ENCODE peak calls at places on chromosomes 13 and 19, in nine cellular contexts. I is CD8-positive, alpha-beta T cell; S is stomach; R is brain microvascular endothelial cell; J is cardiac muscle cell; Q is K562; H is SJSA1; U is substantia nigra; C is uterus. V is an unnamed sample.

GRCh38 chr13:23899555-23899954 is 2.3 kb upstream of the C1QTNF9B start:
- DNase-seq in I (no peak), S (no peak), R (peak), J (peak), Q (peak), H (peak), U (no peak), C (no peak), V (no peak)

GRCh38 chr13:73045036-73045435 is 13.8 kb upstream of the KLF5 start:
- DNase-seq in I (no peak), S (no peak), R (no peak), J (no peak), Q (no peak), H (no peak), U (no peak), C (no peak), V (no peak)

GRCh38 chr13:23618341-23618740 is 48.1 kb downstream of the TNFRSF19 start:
- DNase-seq in I (no peak), S (no peak), R (peak), J (no peak), Q (no peak), H (peak), U (no peak), C (no peak), V (no peak)

GRCh38 chr19:56333506-56333905 is 18.9 kb upstream of the ZSCAN5A start:
- DNase-seq in I (no peak), S (peak), R (peak), J (peak), Q (peak), H (peak), U (no peak), C (no peak), V (no peak)

GRCh38 chr13:114222461-114222968 is 12.2 kb upstream of the CDC16 start:
- DNase-seq in I (no peak), S (no peak), R (peak), J (peak), Q (peak), H (peak), U (no peak), C (no peak), V (no peak)

GRCh38 chr13:38141792-38142191 is 207.9 kb upstream of the UFM1 start:
- DNase-seq in I (no peak), S (no peak), R (no peak), J (no peak), Q (no peak), H (no peak), U (no peak), C (no peak), V (no peak)

GRCh38 chr13:39876258-39876657 is 220.8 kb downstream of the COG6 start:
- DNase-seq in I (no peak), S (no peak), R (peak), J (no peak), Q (no peak), H (peak), U (no peak), C (no peak), V (no peak)

GRCh38 chr19:50315773-50316448 is 13.3 kb downstream of the KCNC3 start:
- DNase-seq in I (no peak), S (no peak), R (no peak), J (peak), Q (peak), H (no peak), U (no peak), C (no peak), V (no peak)

GRCh38 chr19:10701955-10702307 is 692 bp downstream of the QTRT1 start:
- DNase-seq in I (peak), S (no peak), R (no peak), J (peak), Q (peak), H (no peak), U (no peak), C (no peak), V (no peak)

GRCh38 chr19:14786421-14786851 is 8.1 kb upstream of the ADGRE2 start:
- DNase-seq in I (no peak), S (no peak), R (no peak), J (peak), Q (peak), H (no peak), U (no peak), C (no peak), V (no peak)

GRCh38 chr13:59531571-59532091 is 632.1 kb downstream of the DIAPH3 start:
- DNase-seq in I (peak), S (peak), R (peak), J (peak), Q (peak), H (peak), U (peak), C (peak), V (peak)

GRCh38 chr13:113951246-113951999 is 22.5 kb downstream of the C13orf46 start:
- DNase-seq in I (peak), S (peak), R (peak), J (peak), Q (peak), H (peak), U (peak), C (peak), V (peak)

GRCh38 chr19:5547881-5548280 is 19.9 kb downstream of the TINCR start:
- DNase-seq in I (no peak), S (peak), R (peak), J (peak), Q (peak), H (peak), U (no peak), C (no peak), V (no peak)

GRCh38 chr19:49684251-49684982 is 5.0 kb upstream of the ADM5 start:
- DNase-seq in I (no peak), S (no peak), R (no peak), J (peak), Q (no peak), H (no peak), U (no peak), C (no peak), V (no peak)

GRCh38 chr13:48437381-48437780 is 24.5 kb upstream of the LPAR6 start:
- DNase-seq in I (no peak), S (peak), R (peak), J (peak), Q (no peak), H (no peak), U (peak), C (peak), V (no peak)

GRCh38 chr13:29582171-29582570 is 13.3 kb downstream of the SLC7A1 start:
- DNase-seq in I (no peak), S (no peak), R (no peak), J (no peak), Q (peak), H (peak), U (no peak), C (no peak), V (no peak)

GRCh38 chr13:33126909-33127607 is 110.8 kb downstream of the KL start:
- DNase-seq in I (no peak), S (no peak), R (no peak), J (no peak), Q (no peak), H (peak), U (no peak), C (peak), V (no peak)

GRCh38 chr19:10422846-10423245 is 2.5 kb downstream of the PDE4A start:
- DNase-seq in I (no peak), S (no peak), R (no peak), J (no peak), Q (no peak), H (no peak), U (no peak), C (no peak), V (no peak)

GRCh38 chr13:44368062-44368591 is 5.5 kb upstream of the SERP2 start:
- DNase-seq in I (no peak), S (no peak), R (no peak), J (no peak), Q (peak), H (peak), U (no peak), C (no peak), V (no peak)

GRCh38 chr13:76711515-76712182 is 174.6 kb downstream of the KCTD12 start:
- DNase-seq in I (no peak), S (no peak), R (peak), J (no peak), Q (no peak), H (peak), U (no peak), C (peak), V (no peak)

GRCh38 chr19:5621945-5622464 is 571 bp downstream of the SAFB2 start:
- DNase-seq in I (no peak), S (no peak), R (no peak), J (no peak), Q (peak), H (peak), U (no peak), C (peak), V (no peak)

GRCh38 chr13:51818276-51818675 is 14.3 kb upstream of the DHRS12 start:
- DNase-seq in I (no peak), S (no peak), R (no peak), J (no peak), Q (no peak), H (no peak), U (no peak), C (no peak), V (no peak)

GRCh38 chr13:49759503-49759902 is 33.0 kb downstream of the KPNA3 start:
- DNase-seq in I (no peak), S (no peak), R (peak), J (no peak), Q (no peak), H (no peak), U (no peak), C (no peak), V (no peak)

GRCh38 chr19:28981994-28982393 is 231.0 kb downstream of the UQCRFS1 start:
- DNase-seq in I (no peak), S (no peak), R (no peak), J (no peak), Q (no peak), H (no peak), U (no peak), C (no peak), V (no peak)

GRCh38 chr19:35710784-35711723 is 6.7 kb downstream of the ZBTB32 start:
- DNase-seq in I (no peak), S (no peak), R (no peak), J (no peak), Q (no peak), H (no peak), U (no peak), C (no peak), V (no peak)

GRCh38 chr13:107450426-107450825 is 764.9 kb downstream of the LIG4 start:
- DNase-seq in I (no peak), S (no peak), R (no peak), J (no peak), Q (no peak), H (no peak), U (no peak), C (no peak), V (no peak)

GRCh38 chr13:57627663-57628062 is 3.9 kb upstream of the PCDH17 start:
- DNase-seq in I (no peak), S (no peak), R (no peak), J (peak), Q (peak), H (no peak), U (no peak), C (no peak), V (no peak)

GRCh38 chr19:48739835-48740704 is at the start of gene RASIP1:
- DNase-seq in I (no peak), S (no peak), R (no peak), J (no peak), Q (no peak), H (no peak), U (no peak), C (no peak), V (no peak)

GRCh38 chr13:110813646-110814624 is 100.4 kb downstream of the ING1 start:
- DNase-seq in I (no peak), S (no peak), R (no peak), J (no peak), Q (peak), H (no peak), U (no peak), C (no peak), V (no peak)

GRCh38 chr13:31048521-31048920 is 113.2 kb downstream of the HSPH1 start:
- DNase-seq in I (no peak), S (no peak), R (no peak), J (no peak), Q (no peak), H (no peak), U (no peak), C (no peak), V (no peak)

GRCh38 chr19:4108767-4109625 is 14.9 kb downstream of the MAP2K2 start:
- DNase-seq in I (peak), S (peak), R (no peak), J (no peak), Q (no peak), H (no peak), U (no peak), C (no peak), V (no peak)
- H3K27ac ChIP-seq in I (peak), S (no peak), R (no peak), J (no peak), Q (no peak), H (no peak), U (no peak), C (no peak), V (no peak)

GRCh38 chr13:98449273-98449672 is 127.6 kb downstream of the STK24 start:
- DNase-seq in I (no peak), S (no peak), R (no peak), J (no peak), Q (no peak), H (no peak), U (no peak), C (no peak), V (no peak)

GRCh38 chr13:98450012-98450411 is 126.9 kb downstream of the STK24 start:
- DNase-seq in I (no peak), S (no peak), R (no peak), J (no peak), Q (no peak), H (no peak), U (no peak), C (no peak), V (no peak)

GRCh38 chr13:98448642-98448928 is 128.3 kb downstream of the STK24 start:
- DNase-seq in I (no peak), S (no peak), R (no peak), J (no peak), Q (no peak), H (no peak), U (no peak), C (no peak), V (no peak)

GRCh38 chr13:98451676-98452105 is 125.2 kb downstream of the STK24 start:
- DNase-seq in I (no peak), S (no peak), R (peak), J (no peak), Q (no peak), H (no peak), U (peak), C (peak), V (peak)

GRCh38 chr13:98450495-98451167 is 126.3 kb downstream of the STK24 start:
- DNase-seq in I (no peak), S (no peak), R (no peak), J (peak), Q (no peak), H (no peak), U (peak), C (no peak), V (no peak)
- H3K27ac ChIP-seq in I (peak), S (no peak), R (peak), J (peak), Q (no peak), H (no peak), U (no peak), C (peak), V (no peak)

DNA sequence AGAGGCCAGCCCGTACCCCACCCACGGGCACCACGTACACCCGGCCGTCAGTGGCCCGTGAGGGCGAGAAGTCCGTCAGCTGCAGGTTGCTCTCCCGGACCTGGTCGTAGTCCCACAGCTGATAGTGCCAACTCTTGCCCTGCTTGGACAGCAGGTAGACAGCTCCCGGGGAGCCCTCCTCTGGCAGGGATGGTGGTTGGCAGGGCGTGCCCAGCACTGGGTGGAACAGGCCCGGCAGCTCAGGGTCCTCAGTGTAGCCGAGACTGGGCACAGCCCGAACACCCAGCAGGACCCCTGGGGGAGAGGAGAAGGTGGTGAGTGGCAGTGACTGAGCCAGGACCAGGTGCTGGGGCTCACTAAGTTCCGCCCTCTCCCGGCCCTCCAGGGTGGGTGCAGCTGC is 7.8 kb downstream of the ACTMAP start:
- DNase-seq in I (no peak), S (no peak), R (no peak), J (no peak), Q (no peak), H (no peak), U (no peak), C (no peak), V (no peak)
- H3K27ac ChIP-seq in I (no peak), S (no peak), R (no peak), J (no peak), Q (no peak), H (no peak), U (no peak), C (no peak), V (no peak)

DNA sequence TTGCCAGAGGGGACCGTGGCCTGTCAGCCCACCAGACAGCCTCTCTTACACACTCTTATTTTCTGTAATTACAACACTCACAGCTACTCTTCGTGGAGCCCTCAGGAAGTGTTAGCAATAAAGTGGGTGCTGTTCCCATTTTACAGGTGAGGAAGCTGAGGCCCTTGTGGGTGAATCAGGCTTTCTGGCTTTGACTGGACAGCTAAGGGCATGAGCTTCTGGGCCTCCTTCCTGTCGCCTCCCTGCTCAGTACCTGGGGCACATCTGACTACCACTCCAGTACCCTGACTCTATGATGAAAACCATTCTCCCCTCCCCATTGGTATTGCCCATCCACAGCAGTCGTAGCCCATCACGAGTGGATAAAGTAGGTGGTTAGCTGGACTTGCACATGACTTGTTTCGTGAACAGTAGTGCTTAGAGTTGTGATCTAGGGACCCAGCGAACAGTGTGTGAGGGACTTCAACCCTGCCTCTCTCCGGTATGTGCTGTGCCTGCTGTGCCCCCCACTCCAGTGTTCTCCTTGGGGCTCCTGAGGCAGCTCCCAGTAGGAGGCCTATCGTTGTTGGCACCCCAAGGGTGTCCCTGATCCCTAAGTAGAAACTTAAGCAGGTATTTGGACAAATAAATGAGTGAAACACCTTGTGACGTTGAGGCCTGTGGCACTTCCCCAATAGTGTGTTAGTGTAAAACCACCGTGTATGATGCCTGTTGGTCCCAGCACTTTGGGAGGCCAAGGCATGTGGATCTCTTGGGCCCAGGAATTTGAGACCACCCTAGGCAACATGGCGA is 38.6 kb downstream of the GATAD2A start:
- DNase-seq in I (no peak), S (no peak), R (no peak), J (no peak), Q (no peak), H (no peak), U (no peak), C (no peak), V (no peak)
- H3K27ac ChIP-seq in I (no peak), S (peak), R (no peak), J (no peak), Q (peak), H (no peak), U (no peak), C (no peak), V (peak)

GRCh38 chr19:52898101-52898500 is 666 bp upstream of the ZNF320 start:
- DNase-seq in I (no peak), S (no peak), R (no peak), J (no peak), Q (no peak), H (no peak), U (no peak), C (peak), V (no peak)
- H3K27ac ChIP-seq in I (no peak), S (no peak), R (no peak), J (peak), Q (no peak), H (no peak), U (peak), C (peak), V (peak)

V was measured in thoracic aorta.